ENCODE peak calls at places on chromosome 14, in seven cellular contexts. F is heart left ventricle, O is neural progenitor cell, L is psoas muscle, V is esophagus squamous epithelium, J is adrenal gland, N is upper lobe of right lung. R is an unnamed sample. For H3K27me3, the result is how much of the 10 kb centered on the place peaks cover.

GRCh38 chr14:81400852-81401251 is 728 bp upstream of the STON2 start:
- DNase-seq in F (peak), O (peak), V (no peak), L (peak), N (no peak), J (peak), R (peak)

GRCh38 chr14:54322241-54322640 is 74.6 kb upstream of the CDKN3 start:
- DNase-seq in O (no peak), V (no peak), F (no peak), N (no peak), L (no peak), J (no peak), R (peak)

GRCh38 chr14:92317511-92317910 is 5.5 kb upstream of the SLC24A4 start:
- DNase-seq in N (no peak), L (no peak), F (no peak), V (no peak), J (no peak), O (no peak), R (no peak)

GRCh38 chr14:37673439-37673838 is 78.0 kb downstream of the TTC6 start:
- DNase-seq in O (no peak), F (no peak), N (no peak), L (no peak), V (no peak), J (no peak), R (no peak)

GRCh38 chr14:97554597-97554996 is 757.4 kb downstream of the VRK1 start:
- DNase-seq in J (no peak), L (no peak), N (no peak), O (no peak), V (no peak), F (no peak), R (no peak)

GRCh38 chr14:57388072-57388471 is 2.3 kb upstream of the NAA30 start:
- DNase-seq in O (no peak), F (no peak), L (no peak), V (no peak), J (no peak), N (no peak), R (no peak)

GRCh38 chr14:73237786-73238261 is 518 bp downstream of the PAPLN start:
- DNase-seq in L (no peak), V (no peak), N (no peak), O (peak), J (no peak), F (no peak), R (peak)

GRCh38 chr14:93045211-93045674 is 70.5 kb downstream of the ITPK1 start:
- DNase-seq in L (no peak), O (peak), V (no peak), J (peak), F (peak), N (no peak), R (no peak)

GRCh38 chr14:49975799-49976198 is 82.9 kb downstream of the ARF6 start:
- DNase-seq in J (no peak), V (no peak), O (no peak), L (no peak), F (no peak), N (no peak), R (no peak)

GRCh38 chr14:86057018-86057667 is 527.2 kb downstream of the FLRT2 start:
- DNase-seq in F (no peak), N (no peak), J (peak), V (no peak), L (no peak), O (peak), R (peak)

GRCh38 chr14:75547552-75548250 is 25.4 kb downstream of the BATF start:
- DNase-seq in L (no peak), F (no peak), V (no peak), O (no peak), J (no peak), N (no peak), R (no peak)

GRCh38 chr14:67510836-67511235 is 22.3 kb upstream of the PLEKHH1 start:
- DNase-seq in V (no peak), O (no peak), L (no peak), N (no peak), J (peak), F (no peak), R (no peak)

GRCh38 chr14:86654558-86655184 is 1124.7 kb downstream of the FLRT2 start:
- DNase-seq in V (no peak), L (no peak), N (peak), O (peak), F (no peak), J (peak), R (peak)

GRCh38 chr14:81211844-81212243 is 8.9 kb downstream of the GTF2A1 start:
- DNase-seq in V (no peak), N (no peak), O (peak), F (no peak), J (peak), L (peak), R (peak)

GRCh38 chr14:65151329-65152010 is 49.2 kb upstream of the MAX start:
- DNase-seq in N (no peak), J (no peak), L (no peak), O (no peak), F (no peak), V (no peak), R (no peak)

GRCh38 chr14:102579696-102580551 is 12.5 kb upstream of the RCOR1 start:
- DNase-seq in O (no peak), F (peak), V (no peak), N (peak), J (no peak), L (peak), R (peak)

GRCh38 chr14:93231129-93231979 is 24.3 kb downstream of the UBR7 start:
- DNase-seq in J (peak), F (peak), N (peak), O (no peak), L (no peak), V (no peak), R (no peak)

GRCh38 chr14:103657466-103657865 is 28.5 kb downstream of the KLC1 start:
- DNase-seq in F (peak), O (no peak), N (no peak), L (peak), J (no peak), V (no peak), R (no peak)

GRCh38 chr14:72812292-72812851 is 81.5 kb downstream of the DPF3 start:
- DNase-seq in F (peak), J (no peak), N (no peak), V (no peak), L (peak), O (peak), R (peak)

GRCh38 chr14:39033371-39033770 is 69.7 kb downstream of the SEC23A start:
- DNase-seq in V (no peak), J (no peak), L (no peak), N (no peak), O (peak), F (no peak), R (no peak)

GRCh38 chr14:100142073-100143040 is 17.1 kb downstream of the DEGS2 start:
- DNase-seq in L (peak), N (peak), J (peak), F (peak), O (no peak), V (no peak), R (peak)

GRCh38 chr14:38197001-38197760 is 10.5 kb upstream of the SSTR1 start:
- DNase-seq in J (no peak), L (no peak), F (no peak), O (no peak), V (no peak), N (no peak), R (no peak)

GRCh38 chr14:77310041-77310440 is 10.6 kb downstream of the POMT2 start:
- DNase-seq in O (no peak), V (no peak), L (no peak), N (no peak), J (no peak), F (no peak), R (no peak)

GRCh38 chr14:26766726-26767125 is 168.9 kb upstream of the NOVA1 start:
- DNase-seq in J (no peak), V (no peak), O (no peak), L (no peak), N (no peak), F (no peak), R (no peak)

GRCh38 chr14:76056128-76056527 is 70.6 kb downstream of the IFT43 start:
- DNase-seq in J (no peak), O (no peak), V (no peak), F (no peak), N (no peak), L (no peak), R (no peak)

DNA sequence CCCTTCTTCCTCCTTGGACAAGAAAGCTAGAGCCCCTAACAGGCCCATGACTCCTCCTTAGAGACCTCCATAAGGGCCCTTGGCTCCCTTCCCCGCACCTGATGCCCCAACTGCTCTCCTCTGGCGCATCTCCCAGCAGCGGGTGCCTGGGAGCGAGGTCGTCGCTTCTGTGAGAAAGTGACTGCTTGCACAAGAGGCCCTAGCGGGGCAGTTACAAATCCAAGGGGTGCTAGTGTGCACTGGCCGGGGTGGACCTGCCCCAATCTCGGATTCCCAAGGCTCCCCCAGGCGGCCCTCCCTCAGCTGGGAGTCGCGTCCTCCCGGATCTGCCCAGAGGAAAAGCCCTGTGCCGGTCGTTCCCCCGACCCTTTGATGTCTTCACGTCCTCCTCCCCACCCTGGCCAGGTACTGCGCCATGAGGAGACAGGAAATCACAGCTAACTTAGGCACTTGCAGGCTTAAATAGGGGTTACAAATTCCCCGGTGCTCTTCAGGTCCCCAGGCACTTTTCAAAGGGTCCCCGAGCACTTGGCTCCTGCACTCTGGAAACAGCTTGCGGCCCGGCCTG is 2.8 kb downstream of the NKX2-8 start:
- DNase-seq in F (no peak), L (no peak), O (peak), V (no peak), N (no peak), J (no peak), R (no peak)
- H3K27me3 ChIP-seq in F (half or more), L (half or more), O (half or more), V (under half), N (half or more), J (half or more), R (under half)

GRCh38 chr14:96205994-96206392 is 1.4 kb downstream of the BDKRB2 start:
- DNase-seq in O (no peak), F (no peak), V (no peak), J (no peak), L (no peak), N (no peak), R (no peak)

GRCh38 chr14:96205059-96205993 is 687 bp downstream of the BDKRB2 start:
- DNase-seq in N (no peak), L (no peak), V (no peak), J (no peak), F (no peak), O (no peak), R (peak)

GRCh38 chr14:96204151-96205058 is at the start of gene BDKRB2:
- DNase-seq in N (peak), L (peak), V (no peak), O (peak), J (peak), F (peak), R (peak)

GRCh38 chr14:96207686-96208085 is 3.0 kb downstream of the BDKRB2 start:
- DNase-seq in N (no peak), F (no peak), J (no peak), L (no peak), O (no peak), V (no peak), R (no peak)

DNA sequence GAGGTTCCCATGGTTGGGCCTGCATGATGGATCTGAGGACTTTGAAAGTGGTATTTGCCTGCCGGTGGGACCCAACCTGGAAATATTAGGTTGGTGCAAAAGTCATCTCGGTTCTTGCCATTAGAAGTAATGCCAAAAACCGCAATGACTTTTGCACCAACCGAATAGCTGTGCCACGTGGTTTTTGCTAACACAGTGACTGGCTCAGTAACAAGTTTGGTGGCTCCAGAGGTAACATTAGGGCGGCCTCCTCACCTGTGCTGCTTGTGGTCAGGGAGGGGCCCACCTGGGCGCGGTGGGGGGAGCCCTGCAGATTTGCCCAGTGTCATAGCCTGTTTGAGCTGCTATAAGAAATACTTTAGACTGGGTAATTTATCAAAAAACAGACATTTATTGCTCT is 1.8 kb downstream of the BDKRB2 start:
- DNase-seq in O (no peak), V (no peak), J (no peak), L (no peak), N (no peak), F (no peak), R (no peak)
- H3K4me3 ChIP-seq in O (no peak), V (peak), J (no peak), L (no peak), N (no peak), F (no peak), R (no peak)

DNA sequence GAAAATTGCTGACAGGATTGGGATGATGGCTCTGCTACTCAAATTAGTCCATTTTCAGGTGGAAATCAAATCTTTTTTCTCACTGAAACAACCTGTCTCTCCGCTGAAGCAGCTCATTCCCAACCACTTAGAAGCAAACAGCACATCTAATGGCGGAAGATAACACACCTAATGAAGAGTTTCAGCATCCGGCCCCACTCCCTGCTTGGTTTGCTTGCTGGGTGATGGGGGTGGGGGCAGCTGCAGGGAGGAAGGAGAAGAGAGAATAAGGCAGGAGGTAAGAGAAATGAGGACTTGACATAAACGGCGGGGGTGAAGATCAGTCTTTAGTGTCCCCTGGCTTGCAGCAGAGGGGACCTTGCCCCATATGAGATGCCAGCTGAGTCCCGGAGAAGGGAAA is 4.0 kb downstream of the SYNDIG1L start:
- DNase-seq in J (no peak), F (no peak), V (no peak), O (no peak), N (no peak), L (no peak), R (no peak)
- H3K27me3 ChIP-seq in J (under half), F (under half), V (under half), O (under half), N (under half), L (half or more), R (under half)

GRCh38 chr14:55436530-55436929 is 3.9 kb downstream of the TBPL2 start:
- DNase-seq in N (no peak), F (no peak), O (no peak), J (no peak), L (no peak), V (no peak), R (no peak)

GRCh38 chr14:55433880-55434804 is 6.3 kb downstream of the TBPL2 start:
- DNase-seq in O (no peak), N (no peak), L (no peak), J (no peak), V (no peak), F (no peak), R (no peak)

GRCh38 chr14:55430024-55430690 is 10.3 kb downstream of the TBPL2 start:
- DNase-seq in V (no peak), O (peak), L (no peak), N (no peak), J (peak), F (no peak), R (peak)

GRCh38 chr14:55434805-55435174 is 5.6 kb downstream of the TBPL2 start:
- DNase-seq in N (no peak), L (no peak), F (no peak), V (no peak), J (no peak), O (no peak), R (no peak)

DNA sequence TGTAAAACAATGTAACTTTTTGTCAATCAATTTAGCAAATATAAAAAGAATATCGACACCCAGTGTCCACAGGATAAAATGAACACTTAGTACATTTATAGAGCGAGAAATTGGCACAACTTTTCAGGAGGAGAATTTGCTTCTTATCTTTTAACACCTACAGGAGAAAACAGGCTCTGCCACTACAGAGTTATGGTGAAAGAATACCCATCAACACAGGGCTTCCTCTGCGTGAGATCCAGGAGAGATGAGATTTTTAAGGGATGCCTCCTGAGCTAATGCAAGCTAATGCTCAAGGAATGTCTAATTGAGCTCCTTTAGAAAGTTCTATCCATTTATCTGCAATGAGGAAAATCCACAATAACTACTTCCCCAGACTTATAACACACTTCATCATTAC is 7.8 kb downstream of the TBPL2 start:
- DNase-seq in F (no peak), N (no peak), J (no peak), V (no peak), L (no peak), O (no peak), R (no peak)
- H3K4me3 ChIP-seq in F (no peak), N (no peak), J (no peak), V (no peak), L (no peak), O (no peak), R (no peak)

DNA sequence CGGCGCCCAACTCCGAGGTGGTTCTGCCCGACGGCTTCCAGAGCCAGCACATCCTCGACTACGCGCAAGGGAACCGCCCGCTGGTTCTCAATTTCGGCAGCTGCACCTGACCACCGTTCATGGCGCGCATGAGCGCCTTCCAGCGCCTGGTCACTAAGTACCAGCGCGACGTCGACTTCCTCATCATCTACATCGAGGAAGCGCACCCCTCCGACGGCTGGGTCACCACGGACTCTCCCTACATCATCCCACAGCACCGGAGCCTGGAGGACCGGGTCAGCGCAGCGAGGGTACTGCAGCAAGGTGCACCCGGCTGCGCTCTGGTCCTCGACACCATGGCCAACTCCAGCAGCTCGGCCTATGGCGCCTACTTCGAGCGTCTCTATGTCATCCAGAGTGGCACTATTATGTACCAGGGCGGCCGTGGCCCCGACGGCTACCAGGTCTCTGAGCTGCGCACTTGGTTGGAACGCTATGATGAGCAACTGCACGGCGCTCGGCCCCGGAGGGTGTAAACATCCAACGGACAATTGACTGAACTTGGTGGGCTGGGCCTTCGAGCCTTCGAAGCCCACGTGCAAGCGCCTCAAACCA is 699 bp downstream of the DIO3 start:
- DNase-seq in O (no peak), L (peak), F (no peak), V (no peak), J (no peak), N (no peak), R (no peak)
- H3K27me3 ChIP-seq in O (half or more), L (half or more), F (under half), V (under half), J (half or more), N (half or more), R (under half)

GRCh38 chr14:90827919-90828610 is 11.8 kb upstream of the TTC7B start:
- DNase-seq in V (peak), L (peak), F (peak), N (peak), O (peak), J (peak), R (peak)

GRCh38 chr14:90830931-90831701 is 14.9 kb upstream of the TTC7B start:
- DNase-seq in L (no peak), V (no peak), J (no peak), O (no peak), N (peak), F (no peak), R (no peak)

GRCh38 chr14:90829677-90830076 is 13.4 kb upstream of the TTC7B start:
- DNase-seq in F (peak), J (no peak), V (no peak), L (no peak), O (no peak), N (peak), R (no peak)

GRCh38 chr14:90831821-90832220 is 15.6 kb upstream of the TTC7B start:
- DNase-seq in V (no peak), J (no peak), N (peak), O (no peak), L (no peak), F (no peak), R (no peak)

GRCh38 chr14:90828642-90829487 is 12.6 kb upstream of the TTC7B start:
- DNase-seq in F (peak), L (no peak), V (no peak), J (peak), O (no peak), N (peak), R (no peak)
- H3K4me3 ChIP-seq in F (peak), L (peak), V (peak), J (no peak), O (no peak), N (peak), R (no peak)

GRCh38 chr14:105181542-105182295 is 607 bp upstream of the NUDT14 start:
- DNase-seq in J (no peak), L (no peak), N (no peak), V (no peak), O (no peak), F (no peak), R (no peak)
- H3K27me3 ChIP-seq in J (under half), L (under half), N (under half), V (under half), O (under half), F (under half), R (under half)

GRCh38 chr14:24432259-24433131 is 2.7 kb downstream of the KHNYN start:
- DNase-seq in N (no peak), J (no peak), L (no peak), F (no peak), O (no peak), V (no peak), R (no peak)
- H3K4me3 ChIP-seq in N (peak), J (no peak), L (no peak), F (no peak), O (no peak), V (peak), R (no peak)

GRCh38 chr14:58861546-58861945 is 223.8 kb downstream of the DACT1 start:
- DNase-seq in V (no peak), J (no peak), N (no peak), L (no peak), O (no peak), F (no peak), R (no peak)
- H3K27me3 ChIP-seq in V (under half), J (under half), N (under half), L (under half), O (under half), F (under half), R (under half)

R was measured in thyroid gland.